ENCODE peak calls at places on chromosome 16, in nine cellular contexts. L is neural progenitor cell, H is mammary epithelial cell, P is tibial artery, Z is Peyer's patch, N is esophagus muscularis mucosa, K is breast epithelium, O is GM23338, R is thoracic aorta. U is an unnamed sample.

GRCh38 chr16:76222087-76222486 is 55.1 kb upstream of the CNTNAP4 start:
- DNase-seq in O (no peak), N (no peak), P (no peak), R (no peak), L (no peak), K (no peak), Z (no peak), H (no peak), U (no peak)

GRCh38 chr16:69482410-69482951 is 58.1 kb downstream of the CYB5B start:
- DNase-seq in N (no peak), O (no peak), K (peak; percentile 60), R (peak; percentile 16), Z (no peak), P (peak; percentile 73), H (no peak), L (peak; percentile 15), U (peak; percentile 77)

GRCh38 chr16:1152123-1152638 is 725 bp upstream of the CACNA1H start:
- DNase-seq in R (no peak), O (peak; percentile 67), Z (peak; percentile 54), N (no peak), L (peak; percentile 78), H (no peak), P (no peak), K (no peak), U (no peak)

GRCh38 chr16:15548482-15548891 is 94.5 kb downstream of the MARF1 start:
- DNase-seq in L (no peak), Z (no peak), H (no peak), P (no peak), N (no peak), O (no peak), R (no peak), K (no peak), U (no peak)

GRCh38 chr16:67283039-67283825 is 3.9 kb downstream of the PLEKHG4 start:
- DNase-seq in P (no peak), H (no peak), L (no peak), N (no peak), Z (no peak), O (no peak), K (no peak), R (no peak), U (no peak)

GRCh38 chr16:1950559-1950958 is 3.9 kb downstream of the RPL3L start:
- DNase-seq in L (no peak), R (no peak), H (no peak), N (no peak), P (no peak), Z (no peak), K (no peak), O (no peak), U (no peak)

GRCh38 chr16:75225678-75226515 is 7.1 kb downstream of the CTRB1 start:
- DNase-seq in N (no peak), Z (no peak), R (no peak), O (peak; percentile 4), K (no peak), L (no peak), H (no peak), P (no peak), U (no peak)

GRCh38 chr16:8756755-8757154 is 40.7 kb downstream of the TMEM186 start:
- DNase-seq in N (no peak), L (no peak), P (no peak), O (no peak), H (no peak), K (no peak), R (no peak), Z (no peak), U (no peak)

DNA sequence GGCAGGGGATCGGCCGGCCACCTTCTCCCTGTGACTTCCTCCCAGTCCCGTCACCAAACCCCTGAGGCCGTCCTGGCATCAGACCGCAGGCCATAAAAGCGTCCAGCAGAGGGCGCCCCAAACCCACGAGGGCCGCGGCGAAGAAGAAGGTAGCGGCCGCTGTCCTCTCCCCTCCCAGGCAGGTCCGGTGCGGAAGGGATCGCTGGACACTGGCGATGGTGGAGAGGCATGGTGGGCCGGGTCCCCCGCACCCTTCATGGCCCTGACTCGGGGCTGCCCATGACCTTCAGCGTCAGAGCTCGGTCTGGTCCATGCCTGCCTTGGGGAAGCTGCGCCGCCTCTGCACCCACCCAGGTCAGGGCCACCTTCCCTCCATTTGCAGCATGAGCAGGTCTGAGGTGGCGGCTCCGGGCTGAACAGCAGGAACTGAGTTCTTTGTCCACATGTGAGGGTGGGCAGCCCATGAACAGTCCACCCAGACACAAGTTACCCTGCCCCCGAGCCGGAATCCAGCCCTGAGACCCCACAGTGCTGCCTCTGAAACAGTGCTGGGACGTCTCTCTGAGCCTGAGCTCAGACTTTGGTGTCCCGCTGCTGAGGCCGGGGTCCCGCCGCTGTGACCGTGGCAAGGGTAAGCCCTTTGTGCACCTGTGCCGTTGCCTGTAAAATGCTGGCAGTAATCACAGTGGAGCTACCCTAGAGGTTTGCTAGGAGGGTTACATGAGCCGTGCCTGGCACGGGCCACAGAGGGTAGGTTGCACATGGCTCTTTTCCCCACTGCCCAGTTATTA is 40.8 kb upstream of the CMIP start:
- DNase-seq in Z (peak; percentile 95), N (peak; percentile 96), P (peak; percentile 78), K (peak; percentile 72), O (peak; percentile 95), L (peak; percentile 91), H (peak; percentile 69), R (peak; percentile 46), U (peak; percentile 80)
- H3K4me3 ChIP-seq in Z (peak overlapping the region; percentile 7), N (peak overlapping the region; percentile 26), P (peak overlapping the region; percentile 19), K (no peak overlapping the region), O (peak overlapping the region; percentile 53), L (peak overlapping the region; percentile 30), H (no peak overlapping the region), R (peak overlapping the region; percentile 54), U (peak overlapping the region; percentile 60)

GRCh38 chr16:20137909-20138308 is 64.2 kb upstream of the GPR139 start:
- DNase-seq in Z (no peak), K (no peak), L (no peak), R (no peak), N (no peak), H (no peak), O (no peak), P (no peak), U (no peak)

GRCh38 chr16:20137194-20137593 is 63.5 kb upstream of the GPR139 start:
- DNase-seq in K (no peak), L (no peak), Z (no peak), O (peak; percentile 39), N (no peak), H (peak; percentile 6), R (no peak), P (no peak), U (no peak)

DNA sequence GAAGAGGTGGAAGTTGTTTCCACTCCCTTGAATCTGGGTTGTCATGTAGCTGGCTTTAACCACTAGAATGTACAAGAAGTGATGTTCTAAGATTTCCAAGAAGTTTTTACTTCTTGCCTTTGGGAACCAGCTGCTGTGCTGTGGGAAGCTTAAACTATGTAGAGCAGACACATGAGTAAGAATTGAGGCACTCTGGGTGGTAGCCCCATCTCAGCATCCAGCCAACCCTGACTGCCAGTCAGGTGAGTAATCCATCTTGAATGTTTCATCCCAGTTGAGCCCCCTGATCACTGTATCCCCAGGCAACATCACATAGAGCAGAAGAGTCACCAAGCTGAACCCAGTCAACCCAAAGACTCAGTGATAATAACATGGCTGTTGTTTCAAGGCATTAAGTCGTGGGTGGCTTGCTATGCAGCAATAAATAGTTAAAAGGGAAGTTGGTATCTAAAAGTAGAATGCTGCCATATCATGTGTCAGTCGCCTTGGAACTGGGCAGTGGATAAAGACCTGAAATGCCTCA is 62.8 kb upstream of the GPR139 start:
- DNase-seq in R (no peak), P (no peak), O (no peak), H (no peak), Z (no peak), N (no peak), K (no peak), L (no peak), U (no peak)
- H3K27ac ChIP-seq in R (no peak overlapping the region), P (no peak overlapping the region), O (no peak overlapping the region), H (no peak overlapping the region), Z (no peak overlapping the region), N (no peak overlapping the region), K (no peak overlapping the region), L (no peak overlapping the region), U (no peak overlapping the region)

DNA sequence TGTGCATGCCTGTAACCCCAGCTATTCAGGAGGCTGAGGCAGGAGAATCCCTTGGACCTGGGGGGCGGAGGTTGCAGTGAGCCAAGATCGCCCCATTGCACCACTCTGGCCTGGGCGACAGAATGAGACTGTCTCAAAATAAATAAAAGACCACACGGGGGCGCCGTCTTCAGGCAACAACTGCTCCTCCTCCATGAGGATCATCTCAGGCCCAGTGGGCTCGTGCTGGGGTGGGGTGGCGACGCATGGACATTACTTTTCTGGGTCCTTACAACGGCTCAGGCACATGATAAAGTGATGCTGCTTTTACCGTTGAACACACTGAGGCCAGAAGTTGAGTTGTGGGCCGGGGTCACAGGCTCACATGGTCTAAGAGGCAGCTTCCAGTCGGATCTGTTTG is 56.2 kb downstream of the PRMT7 start:
- DNase-seq in O (peak; percentile 81), H (no peak), P (no peak), N (no peak), L (peak; percentile 76), K (no peak), R (no peak), Z (peak; percentile 77), U (no peak)
- TF ChIP-seq CTCF in O (peak; percentile 60), H (peak; percentile 45), P (no peak), N (peak; percentile 21), L (peak; percentile 65), K (peak; percentile 23), R (no peak), Z (peak; percentile 25), U (no peak)

DNA sequence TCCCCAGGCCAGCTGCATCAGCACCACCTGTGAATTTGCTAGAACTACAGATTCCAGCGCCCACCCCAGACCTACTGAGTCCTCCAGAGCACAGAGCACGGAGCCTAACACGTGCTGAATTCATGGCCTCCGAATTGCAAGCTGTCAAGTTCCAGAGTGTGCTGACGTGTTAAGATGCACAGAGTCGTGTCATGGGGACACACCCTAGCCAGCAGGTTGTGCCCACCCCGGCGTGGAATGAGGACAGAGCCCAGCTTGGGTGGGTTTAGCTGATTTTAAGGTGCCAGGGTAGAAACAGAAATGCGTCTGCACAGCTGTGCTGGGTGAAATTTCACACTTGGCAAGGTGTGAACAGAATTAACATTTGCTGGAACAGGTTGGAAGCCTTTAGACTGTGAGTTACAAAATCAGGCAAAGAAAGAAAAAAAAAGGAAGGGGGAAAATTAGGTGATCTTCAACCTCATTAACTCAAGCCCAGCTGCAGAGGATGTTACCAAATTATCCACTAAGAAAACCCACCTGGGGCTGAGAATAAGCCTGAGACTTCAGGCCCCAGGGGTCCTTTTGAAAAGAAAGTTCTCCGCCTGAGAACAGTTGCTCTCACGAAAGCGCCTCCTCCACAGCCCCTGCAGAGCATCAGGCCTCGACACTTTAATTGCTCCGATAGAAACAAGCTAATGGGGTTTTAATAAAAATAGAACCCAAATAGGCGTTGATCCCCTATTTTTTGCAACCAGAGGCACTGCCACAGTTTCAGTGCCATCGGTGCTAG is 27.2 kb downstream of the GINS3 start:
- DNase-seq in P (no peak), L (peak; percentile 84), O (peak; percentile 42), N (no peak), Z (no peak), K (no peak), H (no peak), R (no peak), U (no peak)
- H3K4me3 ChIP-seq in P (no peak overlapping the region), L (peak overlapping the region; percentile 14), O (no peak overlapping the region), N (no peak overlapping the region), Z (no peak overlapping the region), K (no peak overlapping the region), H (no peak overlapping the region), R (no peak overlapping the region), U (no peak overlapping the region)

U was measured in coronary artery.